ENCODE peak calls at places on chromosomes 12 and 14, in seven cellular contexts. C, X, F, B, V, Q and S are unnamed samples.

GRCh38 chr12:109098142-109098652 is 800 bp downstream of the UNG start:
- DNase-seq in Q (no peak), X (no peak), V (no peak), C (no peak), F (no peak), B (no peak), S (no peak)

GRCh38 chr12:53120685-53121525 is 17.6 kb downstream of the SOAT2 start:
- DNase-seq in X (no peak), C (no peak), F (no peak), Q (no peak), V (peak; percentile 24), B (peak; percentile 38), S (no peak)

GRCh38 chr14:37153005-37153404 is 19.4 kb downstream of the SLC25A21 start:
- DNase-seq in C (no peak), V (no peak), B (no peak), Q (no peak), X (no peak), F (no peak), S (no peak)

GRCh38 chr12:54786081-54786480 is 68.2 kb upstream of the MUCL1 start:
- DNase-seq in B (no peak), X (no peak), V (no peak), C (no peak), F (no peak), Q (no peak), S (no peak)

GRCh38 chr12:31517994-31518393 is 72.9 kb downstream of the DENND5B start:
- DNase-seq in B (no peak), V (no peak), Q (no peak), X (no peak), F (no peak), C (no peak), S (no peak)

GRCh38 chr14:61493239-61493638 is 171.9 kb downstream of the PRKCH start:
- DNase-seq in V (no peak), B (no peak), F (no peak), Q (no peak), C (no peak), X (no peak), S (no peak)

GRCh38 chr14:50063876-50064420 is 52.4 kb downstream of the VCPKMT start:
- DNase-seq in B (no peak), V (no peak), X (no peak), Q (no peak), F (no peak), C (no peak), S (no peak)

GRCh38 chr14:67151082-67151666 is 38.1 kb upstream of the GARIN2 start:
- DNase-seq in C (no peak), Q (no peak), B (no peak), F (no peak), V (no peak), X (no peak), S (no peak)

GRCh38 chr12:56193025-56193578 is 3.8 kb upstream of the SMARCC2 start:
- DNase-seq in F (peak; percentile 73), B (peak; percentile 73), Q (peak; percentile 47), V (peak; percentile 72), C (peak; percentile 58), X (peak; percentile 84), S (peak; percentile 43)
- TF ChIP-seq TAF1 in F (peak; percentile 59), B (peak; percentile 59), Q (peak; percentile 60), V (no peak), C (peak; percentile 86), X (no peak), S (peak; percentile 22)

GRCh38 chr14:24430682-24431568 is 1.2 kb downstream of the KHNYN start:
- DNase-seq in B (no peak), X (no peak), F (no peak), V (peak; percentile 29), Q (peak; percentile 55), C (no peak), S (no peak)

GRCh38 chr14:24428628-24429394 is 657 bp downstream of the CBLN3 start:
- DNase-seq in C (no peak), V (no peak), B (no peak), Q (no peak), F (no peak), X (no peak), S (no peak)

GRCh38 chr14:24431569-24432258 is 2.0 kb downstream of the KHNYN start:
- DNase-seq in V (peak; percentile 86), F (peak; percentile 93), Q (peak; percentile 89), B (peak; percentile 96), C (peak; percentile 76), X (peak; percentile 97), S (peak; percentile 92)

GRCh38 chr14:24429395-24430142 is at the start of the genes CBLN3 and KHNYN:
- DNase-seq in B (peak; percentile 87), C (no peak), F (peak; percentile 96), Q (peak; percentile 98), V (peak; percentile 89), X (peak; percentile 94), S (peak; percentile 99)

DNA sequence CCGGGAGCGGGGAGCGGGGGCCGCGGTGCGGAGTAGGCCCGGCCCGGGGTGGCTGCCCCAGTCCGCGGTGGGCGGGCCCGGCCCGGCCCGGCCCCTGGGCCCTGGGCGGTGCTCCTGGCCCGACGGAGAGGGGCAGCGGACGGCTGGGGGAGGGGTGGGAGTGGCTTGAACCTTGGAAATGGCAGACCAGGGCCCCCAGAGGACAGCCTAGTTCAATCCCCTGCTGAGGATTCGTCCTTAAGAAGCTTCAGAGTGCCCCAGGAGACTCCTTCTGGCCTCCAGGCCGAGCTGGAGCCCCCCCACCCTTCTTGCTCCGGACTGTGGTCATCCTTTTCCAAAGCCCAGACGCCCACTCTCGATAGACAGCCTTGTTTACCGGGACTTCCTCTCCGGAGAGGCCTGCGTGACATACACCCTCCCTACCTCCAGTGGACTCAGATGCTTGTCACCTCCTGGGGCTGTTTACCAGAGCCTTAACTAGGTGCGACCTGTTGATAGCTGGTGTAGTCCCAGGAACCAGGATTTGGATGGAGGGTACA is 458 bp downstream of the KHNYN start:
- DNase-seq in V (peak; percentile 85), F (peak; percentile 93), B (peak; percentile 82), C (no peak), Q (peak; percentile 72), X (peak; percentile 71), S (peak; percentile 79)
- TF ChIP-seq TAF1 in V (no peak), F (peak; percentile 27), B (peak; percentile 21), C (no peak), Q (no peak), X (no peak), S (no peak)

GRCh38 chr14:20632831-20633771 is 8.4 kb downstream of the OR6S1 start:
- DNase-seq in B (peak; percentile 82), V (peak; percentile 90), F (peak; percentile 43), C (peak; percentile 76), Q (peak; percentile 65), X (peak; percentile 93), S (no peak)
- TF ChIP-seq TAF1 in B (peak; percentile 33), V (no peak), F (no peak), C (no peak), Q (no peak), X (no peak), S (no peak)

GRCh38 chr12:50166776-50167025 is 468 bp downstream of the CERS5 start:
- DNase-seq in V (peak; percentile 43), Q (no peak), C (no peak), F (no peak), B (no peak), X (no peak), S (no peak)
- TF ChIP-seq TAF1 in V (no peak), Q (no peak), C (no peak), F (no peak), B (no peak), X (no peak), S (no peak)

GRCh38 chr14:92586001-92586947 is 72.7 kb downstream of the RIN3 start:
- DNase-seq in B (no peak), X (no peak), F (no peak), C (peak; percentile 76), V (no peak), Q (no peak), S (no peak)

GRCh38 chr14:92589213-92589852 is 75.8 kb downstream of the RIN3 start:
- DNase-seq in Q (no peak), F (no peak), B (no peak), V (no peak), X (peak; percentile 34), C (no peak), S (no peak)

GRCh38 chr14:92584221-92584620 is 70.6 kb downstream of the RIN3 start:
- DNase-seq in F (no peak), V (peak; percentile 11), X (no peak), C (no peak), Q (no peak), B (no peak), S (no peak)

GRCh38 chr14:92584856-92585255 is 71.3 kb downstream of the RIN3 start:
- DNase-seq in C (no peak), X (no peak), B (no peak), F (no peak), V (no peak), Q (no peak), S (no peak)

GRCh38 chr14:92586966-92587365 is 73.4 kb downstream of the RIN3 start:
- DNase-seq in Q (no peak), V (no peak), X (no peak), C (no peak), B (no peak), F (no peak), S (no peak)
- TF ChIP-seq TAF1 in Q (no peak), V (no peak), X (no peak), C (no peak), B (no peak), F (no peak), S (no peak)

GRCh38 chr14:89773151-89773550 is 181.4 kb downstream of the EFCAB11 start:
- DNase-seq in V (no peak), B (no peak), X (no peak), Q (no peak), C (no peak), F (no peak), S (peak; percentile 11)

GRCh38 chr14:89771251-89771650 is 183.3 kb downstream of the EFCAB11 start:
- DNase-seq in F (no peak), V (no peak), X (no peak), B (no peak), C (no peak), Q (no peak), S (no peak)

GRCh38 chr14:89767861-89768268 is 186.7 kb downstream of the EFCAB11 start:
- DNase-seq in C (peak; percentile 65), X (peak; percentile 38), F (peak; percentile 40), V (peak; percentile 6), Q (peak; percentile 22), B (no peak), S (peak; percentile 22)

GRCh38 chr14:89775161-89775560 is 179.4 kb downstream of the EFCAB11 start:
- DNase-seq in C (no peak), X (no peak), B (no peak), Q (no peak), V (no peak), F (peak; percentile 49), S (no peak)

DNA sequence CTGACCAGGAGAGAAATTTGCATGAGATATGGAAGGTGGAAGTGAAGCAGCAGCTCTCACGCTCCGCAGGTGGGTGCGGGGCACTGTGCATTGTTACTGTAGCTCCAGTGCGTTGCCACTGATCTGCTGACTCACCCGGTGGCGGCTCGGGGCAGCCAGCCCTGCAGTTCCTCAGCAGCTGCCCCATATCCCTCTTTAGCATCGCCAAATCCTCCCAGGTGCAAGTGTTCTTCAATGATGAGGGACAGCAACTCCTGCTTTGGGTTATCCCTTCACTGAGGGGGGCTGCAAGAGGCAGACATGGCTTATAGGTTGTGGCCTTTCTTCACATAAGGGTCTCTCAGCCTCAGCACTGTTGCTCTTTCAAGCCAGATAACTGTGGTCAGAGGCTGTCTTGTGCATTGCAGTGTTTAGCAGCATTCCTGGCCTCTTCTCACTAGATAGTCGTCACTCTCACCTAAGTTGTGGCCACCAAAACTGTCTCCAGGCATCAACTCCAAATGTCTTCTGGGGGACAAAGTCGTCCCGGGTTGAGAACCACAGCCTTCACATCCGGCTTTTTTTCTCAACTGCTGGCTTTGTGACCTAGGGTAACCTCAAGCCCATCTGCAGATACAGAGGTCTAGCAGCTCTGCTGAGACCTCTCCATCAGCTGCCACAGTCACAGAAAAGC is 180.8 kb downstream of the EFCAB11 start:
- DNase-seq in V (peak; percentile 12), C (peak; percentile 56), B (peak; percentile 61), Q (peak; percentile 37), F (no peak), X (peak; percentile 61), S (peak; percentile 44)
- TF ChIP-seq TAF1 in V (no peak), C (no peak), B (no peak), Q (no peak), F (no peak), X (no peak), S (no peak)